ENCODE peak calls at places on chromosome 21, in seven cellular contexts. L, A, B, O, Y, F and R are unnamed samples.

GRCh38 chr21:41045534-41046268 is 122.3 kb upstream of the BACE2 start:
- DNase-seq in L (no peak), A (no peak), B (peak), O (no peak), Y (no peak), F (no peak), R (no peak)

GRCh38 chr21:37636152-37636860 is 269.7 kb downstream of the DYRK1A start:
- DNase-seq in L (peak), A (no peak), B (peak), O (no peak), Y (no peak), F (no peak), R (no peak)

GRCh38 chr21:32459972-32460371 is 47.5 kb downstream of the EVA1C start:
- DNase-seq in L (peak), A (no peak), B (no peak), O (no peak), Y (no peak), F (no peak), R (no peak)

GRCh38 chr21:26385721-26386120 is 187.4 kb downstream of the CYYR1 start:
- DNase-seq in L (peak), A (no peak), B (no peak), O (no peak), Y (no peak), F (no peak), R (no peak)

GRCh38 chr21:35603471-35603870 is 456.9 kb downstream of the SETD4 start:
- DNase-seq in L (no peak), A (no peak), B (no peak), O (no peak), Y (no peak), F (no peak), R (no peak)

GRCh38 chr21:25396135-25396711 is 211.1 kb downstream of the MRPL39 start:
- DNase-seq in L (no peak), A (peak), B (no peak), O (peak), Y (no peak), F (no peak), R (no peak)

GRCh38 chr21:46207920-46208571 is 20.5 kb downstream of the LSS start:
- DNase-seq in L (no peak), A (no peak), B (no peak), O (no peak), Y (no peak), F (no peak), R (no peak)

GRCh38 chr21:27225142-27225541 is 258.3 kb upstream of the ADAMTS5 start:
- DNase-seq in L (peak), A (no peak), B (no peak), O (no peak), Y (no peak), F (no peak), R (no peak)

GRCh38 chr21:44763451-44764318 is 37.9 kb downstream of the UBE2G2 start:
- DNase-seq in L (no peak), A (no peak), B (no peak), O (no peak), Y (no peak), F (no peak), R (no peak)

GRCh38 chr21:42003051-42003461 is 7.1 kb downstream of the ZBTB21 start:
- DNase-seq in L (no peak), A (peak), B (no peak), O (peak), Y (no peak), F (no peak), R (no peak)

GRCh38 chr21:32529679-32530078 is 55.6 kb downstream of the TCP10L start:
- DNase-seq in L (no peak), A (no peak), B (no peak), O (no peak), Y (no peak), F (no peak), R (no peak)

GRCh38 chr21:42208801-42209490 is 10.0 kb upstream of the ABCG1 start:
- DNase-seq in L (no peak), A (no peak), B (no peak), O (no peak), Y (no peak), F (no peak), R (no peak)

GRCh38 chr21:14598065-14598464 is 52.0 kb upstream of the SAMSN1 start:
- DNase-seq in L (no peak), A (no peak), B (no peak), O (no peak), Y (no peak), F (no peak), R (no peak)

GRCh38 chr21:24727803-24728425 is 879.4 kb downstream of the MRPL39 start:
- DNase-seq in L (no peak), A (no peak), B (no peak), O (no peak), Y (no peak), F (no peak), R (no peak)

GRCh38 chr21:19767546-19767945 is 1230.7 kb upstream of the NCAM2 start:
- DNase-seq in L (peak), A (no peak), B (no peak), O (no peak), Y (no peak), F (no peak), R (no peak)

GRCh38 chr21:42666023-42666747 is 12.8 kb downstream of the PDE9A start:
- DNase-seq in L (no peak), A (no peak), B (no peak), O (peak), Y (no peak), F (peak), R (no peak)

GRCh38 chr21:35508389-35508888 is 459.3 kb upstream of the RUNX1 start:
- DNase-seq in L (peak), A (no peak), B (peak), O (peak), Y (peak), F (no peak), R (peak)

GRCh38 chr21:35208117-35208516 is 159.0 kb upstream of the RUNX1 start:
- DNase-seq in L (no peak), A (no peak), B (no peak), O (no peak), Y (no peak), F (no peak), R (no peak)

GRCh38 chr21:42401164-42401563 is 2.5 kb upstream of the UBASH3A start:
- DNase-seq in L (peak), A (no peak), B (no peak), O (no peak), Y (peak), F (no peak), R (no peak)

GRCh38 chr21:45302082-45303061 is 14.7 kb upstream of the POFUT2 start:
- DNase-seq in L (peak), A (peak), B (no peak), O (peak), Y (no peak), F (peak), R (no peak)

GRCh38 chr21:41736423-41736822 is 30.4 kb downstream of the RIPK4 start:
- DNase-seq in L (no peak), A (no peak), B (no peak), O (no peak), Y (no peak), F (no peak), R (no peak)

GRCh38 chr21:36310016-36310415 is 10.0 kb upstream of the MORC3 start:
- DNase-seq in L (no peak), A (peak), B (no peak), O (peak), Y (no peak), F (no peak), R (no peak)

GRCh38 chr21:24895885-24896734 is 711.2 kb downstream of the MRPL39 start:
- DNase-seq in L (peak), A (no peak), B (peak), O (peak), Y (no peak), F (no peak), R (no peak)

GRCh38 chr21:44279621-44280260 is 5.9 kb upstream of the AIRE start:
- DNase-seq in L (no peak), A (no peak), B (no peak), O (no peak), Y (no peak), F (no peak), R (no peak)

GRCh38 chr21:14863745-14864210 is 201.0 kb downstream of the NRIP1 start:
- DNase-seq in L (peak), A (no peak), B (peak), O (no peak), Y (no peak), F (no peak), R (no peak)

GRCh38 chr21:35057428-35057827 is 8.3 kb upstream of the RUNX1 start:
- DNase-seq in L (no peak), A (no peak), B (no peak), O (no peak), Y (no peak), F (no peak), R (no peak)